ENCODE peak calls at places on chromosomes 12 and 14, in eight cellular contexts. I, G, F, U, P, H, Z and A are unnamed samples.

GRCh38 chr14:44316647-44317432 is 190.2 kb downstream of the FSCB start:
- DNase-seq in Z (peak), U (no peak), F (no peak), H (peak), G (peak), I (no peak), P (no peak), A (no peak)

GRCh38 chr12:91331371-91331770 is 148.8 kb upstream of the DCN start:
- DNase-seq in I (no peak), U (no peak), Z (no peak), G (no peak), H (no peak), F (no peak), P (no peak), A (no peak)

GRCh38 chr14:45633220-45633984 is 380.4 kb upstream of the MIS18BP1 start:
- DNase-seq in H (no peak), P (no peak), F (no peak), Z (no peak), G (no peak), I (no peak), U (no peak), A (no peak)

GRCh38 chr12:63042646-63043045 is 107.7 kb upstream of the PPM1H start:
- DNase-seq in P (no peak), F (no peak), I (no peak), U (no peak), H (peak), Z (peak), G (no peak), A (no peak)

GRCh38 chr12:68790081-68790951 is 17.7 kb upstream of the MDM2 start:
- DNase-seq in Z (no peak), H (peak), G (no peak), U (no peak), F (no peak), I (no peak), P (no peak), A (no peak)

GRCh38 chr14:54712371-54712998 is 145.6 kb downstream of the SAMD4A start:
- DNase-seq in I (no peak), F (no peak), G (no peak), Z (peak), U (no peak), H (peak), P (no peak), A (no peak)

GRCh38 chr14:75197338-75197737 is 20.9 kb upstream of the TMED10 start:
- DNase-seq in P (no peak), I (no peak), H (no peak), F (no peak), G (no peak), U (no peak), Z (no peak), A (no peak)

GRCh38 chr14:36660736-36661505 is 739 bp upstream of the PAX9 start:
- DNase-seq in I (no peak), F (no peak), G (no peak), Z (no peak), H (no peak), U (no peak), P (no peak), A (no peak)

GRCh38 chr12:99528478-99528877 is 119.1 kb upstream of the GARIN6 start:
- DNase-seq in Z (no peak), I (no peak), P (no peak), H (no peak), U (no peak), G (no peak), F (no peak), A (no peak)

GRCh38 chr12:63079791-63080395 is 71.1 kb downstream of the AVPR1A start:
- DNase-seq in G (no peak), I (no peak), P (no peak), F (no peak), U (no peak), Z (no peak), H (peak), A (no peak)

GRCh38 chr14:28707814-28708213 is 58.8 kb upstream of the FOXG1 start:
- DNase-seq in P (no peak), H (peak), F (no peak), I (no peak), G (no peak), Z (no peak), U (no peak), A (no peak)

GRCh38 chr12:47507221-47507620 is 198.6 kb downstream of the RPAP3 start:
- DNase-seq in H (peak), G (no peak), P (no peak), Z (peak), F (no peak), U (no peak), I (no peak), A (no peak)

GRCh38 chr14:100617715-100618693 is 30.8 kb upstream of the BEGAIN start:
- DNase-seq in P (no peak), F (no peak), I (no peak), G (no peak), H (peak), Z (no peak), U (no peak), A (no peak)

GRCh38 chr14:96151242-96151641 is 53.4 kb upstream of the BDKRB2 start:
- DNase-seq in F (no peak), Z (no peak), H (no peak), I (peak), U (no peak), P (no peak), G (no peak), A (no peak)

GRCh38 chr14:50109342-50109741 is 7.0 kb downstream of the VCPKMT start:
- DNase-seq in F (no peak), H (peak), P (no peak), Z (peak), I (no peak), U (peak), G (no peak), A (peak)

GRCh38 chr14:64549805-64550538 is at the start of gene PPP1R36:
- DNase-seq in H (no peak), Z (no peak), F (no peak), P (no peak), G (no peak), U (peak), I (no peak), A (peak)

GRCh38 chr14:70908918-70909641 is 1.8 kb downstream of the PCNX1 start:
- DNase-seq in F (no peak), U (no peak), I (no peak), H (no peak), G (no peak), Z (no peak), P (no peak), A (no peak)

GRCh38 chr12:105485926-105486325 is 155.4 kb downstream of the C12orf75 start:
- DNase-seq in F (no peak), H (peak), I (no peak), U (no peak), P (no peak), G (no peak), Z (peak), A (no peak)

GRCh38 chr12:1220127-1221092 is 229.4 kb downstream of the ERC1 start:
- DNase-seq in Z (no peak), G (no peak), P (no peak), I (no peak), H (no peak), F (no peak), U (no peak), A (no peak)

GRCh38 chr14:94469261-94469660 is 6.7 kb downstream of the SERPINA9 start:
- DNase-seq in P (no peak), U (no peak), Z (no peak), I (no peak), G (no peak), F (no peak), H (no peak), A (no peak)

GRCh38 chr12:100899301-100899700 is 104.7 kb downstream of the ANO4 start:
- DNase-seq in P (no peak), F (no peak), U (no peak), Z (no peak), I (no peak), G (no peak), H (no peak), A (no peak)

GRCh38 chr12:121968880-121969279 is 50.5 kb downstream of the CFAP251 start:
- DNase-seq in I (no peak), P (no peak), F (no peak), U (no peak), G (no peak), H (no peak), Z (no peak), A (no peak)

GRCh38 chr12:13609874-13610273 is 371.5 kb downstream of the GRIN2B start:
- DNase-seq in P (no peak), U (no peak), G (no peak), F (no peak), I (no peak), H (no peak), Z (no peak), A (no peak)

GRCh38 chr14:36367985-36368774 is 47.7 kb upstream of the MBIP start:
- DNase-seq in H (no peak), Z (no peak), U (no peak), G (no peak), I (no peak), F (no peak), P (no peak), A (no peak)

GRCh38 chr14:76662580-76662979 is 98.7 kb upstream of the VASH1 start:
- DNase-seq in G (no peak), I (no peak), H (no peak), Z (no peak), P (no peak), F (no peak), U (no peak), A (no peak)

GRCh38 chr12:66633676-66634075 is 45.2 kb downstream of the GRIP1 start:
- DNase-seq in G (no peak), U (no peak), I (no peak), Z (no peak), F (no peak), H (no peak), P (no peak), A (no peak)

GRCh38 chr12:52454411-52455201 is 2.7 kb upstream of the KRT6B start:
- DNase-seq in F (no peak), Z (no peak), G (no peak), P (no peak), H (peak), U (no peak), I (no peak), A (no peak)

GRCh38 chr12:14935031-14935430 is 3.3 kb downstream of the ERP27 start:
- DNase-seq in U (no peak), I (no peak), Z (no peak), H (no peak), F (no peak), P (no peak), G (no peak), A (no peak)

GRCh38 chr14:85959063-85959462 is 429.1 kb downstream of the FLRT2 start:
- DNase-seq in I (no peak), F (no peak), G (no peak), P (no peak), Z (no peak), H (no peak), U (no peak), A (no peak)

GRCh38 chr14:85960781-85961180 is 430.8 kb downstream of the FLRT2 start:
- DNase-seq in U (no peak), P (no peak), I (no peak), Z (no peak), G (no peak), F (no peak), H (no peak), A (peak)

GRCh38 chr14:85963486-85963885 is 433.5 kb downstream of the FLRT2 start:
- DNase-seq in U (no peak), Z (no peak), H (no peak), G (no peak), I (no peak), P (no peak), F (no peak), A (no peak)

DNA sequence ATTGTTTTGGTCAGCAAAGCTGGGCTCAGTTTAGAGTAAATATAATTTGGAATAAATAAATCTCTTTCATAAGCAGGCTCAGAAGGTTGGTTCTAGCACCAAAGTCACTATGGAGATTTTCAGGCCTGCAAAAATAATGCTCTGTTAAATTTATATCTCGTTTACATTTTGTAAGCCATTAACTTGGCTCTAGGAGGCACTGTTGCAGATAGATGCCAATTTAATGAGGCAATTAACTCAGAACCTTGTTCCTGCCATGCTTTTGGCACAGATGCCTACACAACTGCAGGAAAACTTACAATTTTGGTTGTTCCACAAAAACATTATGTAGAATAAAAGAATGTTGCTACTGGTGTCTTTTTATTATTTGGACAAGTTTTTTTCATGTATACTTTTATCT is 428.1 kb downstream of the FLRT2 start:
- DNase-seq in P (no peak), Z (no peak), U (no peak), F (no peak), H (no peak), G (no peak), I (no peak), A (no peak)
- TF ChIP-seq CTCF in P (no peak), Z (no peak), U (no peak), F (no peak), H (no peak), G (no peak), I (no peak), A (no peak)

DNA sequence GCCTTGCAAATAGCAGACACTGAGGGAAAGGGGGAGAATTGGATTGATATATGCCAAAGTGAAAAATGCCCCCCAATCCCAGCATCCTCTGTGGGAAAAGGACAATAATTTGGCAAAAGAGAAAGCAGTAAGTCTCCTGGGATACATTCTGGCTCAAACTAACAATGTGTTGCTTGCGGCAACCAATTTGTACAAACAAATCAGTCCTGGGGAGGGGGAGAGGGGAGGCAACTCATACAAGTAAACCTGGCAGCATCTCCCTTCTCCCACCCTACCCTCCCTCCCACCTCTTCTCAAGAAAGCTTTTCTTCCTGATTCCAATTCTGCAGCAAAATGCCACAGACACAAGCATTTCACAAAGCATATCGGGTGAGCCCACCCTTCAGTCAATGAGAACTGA is 57.0 kb downstream of the STON2 start:
- DNase-seq in P (no peak), I (no peak), U (no peak), F (no peak), G (no peak), H (no peak), Z (no peak), A (no peak)
- TF ChIP-seq CTCF in P (no peak), I (no peak), U (no peak), F (no peak), G (no peak), H (no peak), Z (no peak), A (no peak)

GRCh38 chr12:45076417-45077031 is 25.6 kb upstream of the DBX2 start:
- DNase-seq in G (no peak), I (no peak), P (no peak), U (no peak), Z (no peak), H (no peak), F (no peak), A (no peak)

GRCh38 chr12:45075575-45076282 is 24.8 kb upstream of the DBX2 start:
- DNase-seq in F (no peak), Z (no peak), G (no peak), I (no peak), U (no peak), P (no peak), H (no peak), A (no peak)

DNA sequence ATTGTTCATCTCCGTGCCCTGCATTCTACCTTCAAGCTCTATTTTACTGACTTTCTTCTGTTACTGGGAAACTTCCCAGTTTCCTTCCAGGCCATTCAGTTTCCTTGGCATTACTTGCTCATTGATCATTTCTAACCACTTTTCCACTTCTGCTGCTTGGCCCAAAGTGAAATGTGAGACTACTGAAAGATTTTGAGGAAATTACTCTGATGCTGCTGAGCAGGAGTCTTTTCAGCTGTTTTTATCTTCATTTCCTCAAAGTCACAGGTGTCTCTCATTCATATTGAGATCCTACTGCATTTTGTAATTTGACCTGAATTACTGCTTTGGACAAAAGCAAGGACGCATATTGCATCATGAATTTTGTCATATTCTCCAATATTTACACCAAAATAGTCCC is 26.4 kb upstream of the DBX2 start:
- DNase-seq in G (no peak), P (no peak), H (no peak), I (no peak), F (no peak), Z (no peak), U (no peak), A (no peak)
- TF ChIP-seq CTCF in G (no peak), P (no peak), H (no peak), I (no peak), F (no peak), Z (no peak), U (no peak), A (no peak)

GRCh38 chr14:56715938-56716337 is 94.3 kb downstream of the OTX2 start:
- DNase-seq in F (no peak), Z (no peak), P (no peak), I (no peak), U (no peak), H (no peak), G (no peak), A (no peak)
- TF ChIP-seq CTCF in F (peak), Z (no peak), P (no peak), I (no peak), U (no peak), H (no peak), G (no peak), A (peak)

DNA sequence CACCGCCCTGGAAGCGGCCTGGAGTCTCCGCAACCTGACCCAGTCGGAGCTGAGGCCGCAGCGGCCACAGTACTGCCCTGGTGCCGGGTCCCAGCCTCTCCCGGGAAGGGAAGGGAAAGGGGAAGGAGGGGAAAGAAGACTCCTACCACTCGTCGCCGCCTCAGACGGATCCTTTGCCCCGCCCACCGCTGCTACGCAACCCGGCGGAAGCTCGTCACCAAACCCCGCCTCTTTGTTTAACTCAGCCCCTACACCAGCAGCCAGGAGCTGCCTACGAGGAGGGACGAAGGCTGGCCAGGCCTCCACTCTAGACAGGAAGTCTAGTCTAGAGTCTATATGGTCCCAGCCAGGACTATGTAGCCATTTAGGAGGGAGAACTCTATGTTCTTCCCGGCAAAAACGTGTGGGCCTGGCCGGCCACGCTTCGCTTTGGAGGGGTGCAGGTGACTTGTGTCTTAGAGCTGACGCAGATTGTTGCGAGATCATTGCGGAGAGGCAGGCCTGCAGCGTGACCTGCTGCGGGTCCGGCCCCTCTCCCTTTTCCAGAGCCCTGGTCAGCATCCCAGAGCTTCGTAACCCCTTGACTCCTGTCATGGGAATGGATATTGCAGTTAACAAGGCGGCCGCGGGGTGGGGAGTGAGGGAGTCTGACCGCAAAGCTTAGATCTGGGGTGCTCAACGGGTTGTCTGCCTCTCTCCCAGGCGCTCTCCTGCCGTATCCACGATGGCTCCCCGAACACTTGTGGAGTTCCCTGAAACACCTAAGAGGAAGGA is at the start of gene RNF41:
- DNase-seq in I (peak), Z (peak), P (peak), H (peak), U (peak), G (peak), F (peak), A (peak)
- TF ChIP-seq CTCF in I (no peak), Z (peak), P (no peak), H (no peak), U (peak), G (no peak), F (no peak), A (peak)

DNA sequence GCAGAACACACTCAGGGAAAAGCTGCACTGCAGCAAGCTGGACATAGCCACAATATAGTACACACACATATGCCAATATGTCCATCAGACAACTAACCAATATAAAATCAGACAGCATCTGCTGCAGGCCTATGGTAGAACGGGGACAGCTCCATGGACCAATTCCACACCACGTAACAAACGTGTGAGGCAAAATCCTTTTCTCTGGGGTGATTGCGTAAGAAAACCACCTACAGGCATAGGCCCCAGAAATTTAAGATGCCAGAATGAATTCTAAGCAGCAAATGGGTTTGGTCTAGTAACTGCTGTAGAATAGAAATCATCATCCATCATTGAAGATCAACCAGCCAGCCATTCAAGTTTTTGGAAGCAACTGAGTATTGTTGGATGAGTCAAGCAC is 368.9 kb upstream of the TMPO start:
- DNase-seq in H (no peak), U (no peak), Z (no peak), P (no peak), I (no peak), F (no peak), G (no peak), A (no peak)
- TF ChIP-seq CTCF in H (no peak), U (no peak), Z (no peak), P (no peak), I (no peak), F (no peak), G (no peak), A (no peak)

GRCh38 chr12:76138656-76139055 is 54.2 kb upstream of the NAP1L1 start:
- DNase-seq in P (no peak), Z (no peak), I (no peak), G (no peak), F (no peak), H (no peak), U (no peak), A (no peak)

GRCh38 chr12:76143343-76144252 is 59.1 kb upstream of the NAP1L1 start:
- DNase-seq in G (no peak), U (no peak), H (no peak), P (no peak), F (no peak), Z (no peak), I (no peak), A (no peak)

GRCh38 chr12:76142305-76142704 is 57.8 kb upstream of the NAP1L1 start:
- DNase-seq in Z (no peak), F (no peak), G (no peak), H (no peak), P (no peak), U (no peak), I (no peak), A (no peak)

GRCh38 chr12:76144253-76144564 is 59.7 kb upstream of the NAP1L1 start:
- DNase-seq in P (no peak), F (no peak), G (no peak), U (no peak), H (peak), Z (peak), I (peak), A (no peak)
- TF ChIP-seq CTCF in P (no peak), F (no peak), G (no peak), U (no peak), H (no peak), Z (no peak), I (no peak), A (no peak)